ENCODE peak calls at places on chromosomes 6 and 20, in six cellular contexts. One of them, this sample, is unnamed.
A peak's percentile ranks its signal among the peaks of the same experiment; 100 is the strongest.

GRCh38 chr20:57195023-57195758 is 71.2 kb downstream of the BMP7 start:
- DNase-seq in activated gamma-delta T cell treated with Interleukin-2 at 50 U/mL for 16 hours: no peak
- DNase-seq in activated CD8-positive, alpha-beta memory T cell treated with anti-CD3 and anti-CD28 coated beads, Interleukin-2, amount 10 ng/mL, durations not matched to agents 7 days and 5 days: no peak
- DNase-seq in NCI-H2081 treated with DMSO at 0.1 percent for 48 hours: no peak
- DNase-seq in renal cortical epithelial cell: no peak
- DNase-seq in hypothalamus: no peak
- DNase-seq in this sample: no peak

GRCh38 chr20:58706975-58707681 is 14.5 kb downstream of the NPEPL1 start:
- DNase-seq in activated gamma-delta T cell treated with Interleukin-2 at 50 U/mL for 16 hours: no peak
- DNase-seq in renal cortical epithelial cell: no peak
- DNase-seq in NCI-H2081 treated with DMSO at 0.1 percent for 48 hours: no peak
- DNase-seq in hypothalamus: no peak
- DNase-seq in activated CD8-positive, alpha-beta memory T cell treated with anti-CD3 and anti-CD28 coated beads, Interleukin-2, amount 10 ng/mL, durations not matched to agents 7 days and 5 days: peak; percentile 23
- DNase-seq in this sample: no peak

GRCh38 chr20:47258745-47259695 is 97.5 kb downstream of the ZMYND8 start:
- DNase-seq in renal cortical epithelial cell: peak; percentile 86
- DNase-seq in activated CD8-positive, alpha-beta memory T cell treated with anti-CD3 and anti-CD28 coated beads, Interleukin-2, amount 10 ng/mL, durations not matched to agents 7 days and 5 days: no peak
- DNase-seq in hypothalamus: no peak
- DNase-seq in activated gamma-delta T cell treated with Interleukin-2 at 50 U/mL for 16 hours: no peak
- DNase-seq in NCI-H2081 treated with DMSO at 0.1 percent for 48 hours: no peak
- DNase-seq in this sample: no peak

GRCh38 chr20:2768632-2769015 is 31.8 kb downstream of the CPXM1 start:
- DNase-seq in hypothalamus: no peak
- DNase-seq in activated CD8-positive, alpha-beta memory T cell treated with anti-CD3 and anti-CD28 coated beads, Interleukin-2, amount 10 ng/mL, durations not matched to agents 7 days and 5 days: no peak
- DNase-seq in NCI-H2081 treated with DMSO at 0.1 percent for 48 hours: no peak
- DNase-seq in activated gamma-delta T cell treated with Interleukin-2 at 50 U/mL for 16 hours: no peak
- DNase-seq in renal cortical epithelial cell: no peak
- DNase-seq in this sample: no peak

GRCh38 chr6:24951831-24952299 is 16.1 kb upstream of the RIPOR2 start:
- DNase-seq in NCI-H2081 treated with DMSO at 0.1 percent for 48 hours: no peak
- DNase-seq in activated gamma-delta T cell treated with Interleukin-2 at 50 U/mL for 16 hours: peak; percentile 56
- DNase-seq in hypothalamus: no peak
- DNase-seq in activated CD8-positive, alpha-beta memory T cell treated with anti-CD3 and anti-CD28 coated beads, Interleukin-2, amount 10 ng/mL, durations not matched to agents 7 days and 5 days: peak; percentile 76
- DNase-seq in renal cortical epithelial cell: no peak
- DNase-seq in this sample: no peak

GRCh38 chr20:60219984-60220540 is 261.8 kb downstream of the CDH26 start:
- DNase-seq in NCI-H2081 treated with DMSO at 0.1 percent for 48 hours: no peak
- DNase-seq in activated CD8-positive, alpha-beta memory T cell treated with anti-CD3 and anti-CD28 coated beads, Interleukin-2, amount 10 ng/mL, durations not matched to agents 7 days and 5 days: no peak
- DNase-seq in hypothalamus: no peak
- DNase-seq in renal cortical epithelial cell: no peak
- DNase-seq in activated gamma-delta T cell treated with Interleukin-2 at 50 U/mL for 16 hours: no peak
- DNase-seq in this sample: no peak

GRCh38 chr20:10741060-10741459 is 67.3 kb upstream of the JAG1 start:
- DNase-seq in activated CD8-positive, alpha-beta memory T cell treated with anti-CD3 and anti-CD28 coated beads, Interleukin-2, amount 10 ng/mL, durations not matched to agents 7 days and 5 days: no peak
- DNase-seq in hypothalamus: no peak
- DNase-seq in NCI-H2081 treated with DMSO at 0.1 percent for 48 hours: no peak
- DNase-seq in renal cortical epithelial cell: no peak
- DNase-seq in activated gamma-delta T cell treated with Interleukin-2 at 50 U/mL for 16 hours: no peak
- DNase-seq in this sample: no peak

GRCh38 chr20:31449511-31450128 is 9.2 kb downstream of the DEFB123 start:
- DNase-seq in hypothalamus: no peak
- DNase-seq in NCI-H2081 treated with DMSO at 0.1 percent for 48 hours: no peak
- DNase-seq in activated gamma-delta T cell treated with Interleukin-2 at 50 U/mL for 16 hours: no peak
- DNase-seq in renal cortical epithelial cell: no peak
- DNase-seq in activated CD8-positive, alpha-beta memory T cell treated with anti-CD3 and anti-CD28 coated beads, Interleukin-2, amount 10 ng/mL, durations not matched to agents 7 days and 5 days: no peak
- DNase-seq in this sample: no peak

GRCh38 chr6:36755435-36756348 is 58.1 kb downstream of the RAB44 start:
- DNase-seq in hypothalamus: no peak
- DNase-seq in NCI-H2081 treated with DMSO at 0.1 percent for 48 hours: no peak
- DNase-seq in activated gamma-delta T cell treated with Interleukin-2 at 50 U/mL for 16 hours: peak; percentile 55
- DNase-seq in activated CD8-positive, alpha-beta memory T cell treated with anti-CD3 and anti-CD28 coated beads, Interleukin-2, amount 10 ng/mL, durations not matched to agents 7 days and 5 days: peak; percentile 83
- DNase-seq in renal cortical epithelial cell: peak; percentile 25
- DNase-seq in this sample: no peak

GRCh38 chr20:43458422-43458924 is 777 bp downstream of the SRSF6 start:
- DNase-seq in NCI-H2081 treated with DMSO at 0.1 percent for 48 hours: no peak
- DNase-seq in hypothalamus: no peak
- DNase-seq in renal cortical epithelial cell: no peak
- DNase-seq in activated CD8-positive, alpha-beta memory T cell treated with anti-CD3 and anti-CD28 coated beads, Interleukin-2, amount 10 ng/mL, durations not matched to agents 7 days and 5 days: no peak
- DNase-seq in activated gamma-delta T cell treated with Interleukin-2 at 50 U/mL for 16 hours: no peak
- DNase-seq in this sample: no peak

GRCh38 chr20:18904624-18905023 is 91.0 kb downstream of the SCP2D1 start:
- DNase-seq in renal cortical epithelial cell: no peak
- DNase-seq in activated gamma-delta T cell treated with Interleukin-2 at 50 U/mL for 16 hours: no peak
- DNase-seq in NCI-H2081 treated with DMSO at 0.1 percent for 48 hours: no peak
- DNase-seq in hypothalamus: no peak
- DNase-seq in activated CD8-positive, alpha-beta memory T cell treated with anti-CD3 and anti-CD28 coated beads, Interleukin-2, amount 10 ng/mL, durations not matched to agents 7 days and 5 days: no peak
- DNase-seq in this sample: no peak

GRCh38 chr6:91304506-91304905 is 717.6 kb upstream of the MAP3K7 start:
- DNase-seq in NCI-H2081 treated with DMSO at 0.1 percent for 48 hours: no peak
- DNase-seq in activated gamma-delta T cell treated with Interleukin-2 at 50 U/mL for 16 hours: no peak
- DNase-seq in activated CD8-positive, alpha-beta memory T cell treated with anti-CD3 and anti-CD28 coated beads, Interleukin-2, amount 10 ng/mL, durations not matched to agents 7 days and 5 days: no peak
- DNase-seq in renal cortical epithelial cell: peak; percentile 65
- DNase-seq in hypothalamus: no peak
- DNase-seq in this sample: no peak

GRCh38 chr20:47775039-47775438 is 10.2 kb downstream of the SULF2 start:
- DNase-seq in NCI-H2081 treated with DMSO at 0.1 percent for 48 hours: no peak
- DNase-seq in activated gamma-delta T cell treated with Interleukin-2 at 50 U/mL for 16 hours: no peak
- DNase-seq in renal cortical epithelial cell: no peak
- DNase-seq in activated CD8-positive, alpha-beta memory T cell treated with anti-CD3 and anti-CD28 coated beads, Interleukin-2, amount 10 ng/mL, durations not matched to agents 7 days and 5 days: no peak
- DNase-seq in hypothalamus: no peak
- DNase-seq in this sample: no peak

GRCh38 chr6:126527016-126527606 is 187.2 kb downstream of the CENPW start:
- DNase-seq in NCI-H2081 treated with DMSO at 0.1 percent for 48 hours: no peak
- DNase-seq in hypothalamus: no peak
- DNase-seq in renal cortical epithelial cell: no peak
- DNase-seq in activated gamma-delta T cell treated with Interleukin-2 at 50 U/mL for 16 hours: no peak
- DNase-seq in activated CD8-positive, alpha-beta memory T cell treated with anti-CD3 and anti-CD28 coated beads, Interleukin-2, amount 10 ng/mL, durations not matched to agents 7 days and 5 days: no peak
- DNase-seq in this sample: no peak

GRCh38 chr6:26216015-26216885 is 129.0 kb downstream of the HFE start:
- DNase-seq in activated CD8-positive, alpha-beta memory T cell treated with anti-CD3 and anti-CD28 coated beads, Interleukin-2, amount 10 ng/mL, durations not matched to agents 7 days and 5 days: peak; percentile 93
- DNase-seq in NCI-H2081 treated with DMSO at 0.1 percent for 48 hours: peak; percentile 79
- DNase-seq in activated gamma-delta T cell treated with Interleukin-2 at 50 U/mL for 16 hours: peak; percentile 75
- DNase-seq in renal cortical epithelial cell: peak; percentile 100
- DNase-seq in hypothalamus: peak; percentile 35
- DNase-seq in this sample: peak; percentile 96

GRCh38 chr6:24672573-24673182 is 5.8 kb downstream of the ACOT13 start:
- DNase-seq in NCI-H2081 treated with DMSO at 0.1 percent for 48 hours: no peak
- DNase-seq in activated CD8-positive, alpha-beta memory T cell treated with anti-CD3 and anti-CD28 coated beads, Interleukin-2, amount 10 ng/mL, durations not matched to agents 7 days and 5 days: no peak
- DNase-seq in hypothalamus: no peak
- DNase-seq in renal cortical epithelial cell: no peak
- DNase-seq in activated gamma-delta T cell treated with Interleukin-2 at 50 U/mL for 16 hours: no peak
- DNase-seq in this sample: no peak

GRCh38 chr6:135919026-135919425 is 67.5 kb downstream of the PDE7B start:
- DNase-seq in renal cortical epithelial cell: no peak
- DNase-seq in NCI-H2081 treated with DMSO at 0.1 percent for 48 hours: no peak
- DNase-seq in hypothalamus: no peak
- DNase-seq in activated CD8-positive, alpha-beta memory T cell treated with anti-CD3 and anti-CD28 coated beads, Interleukin-2, amount 10 ng/mL, durations not matched to agents 7 days and 5 days: no peak
- DNase-seq in activated gamma-delta T cell treated with Interleukin-2 at 50 U/mL for 16 hours: no peak
- DNase-seq in this sample: no peak

GRCh38 chr20:47490795-47491194 is 10.9 kb upstream of the NCOA3 start:
- DNase-seq in activated gamma-delta T cell treated with Interleukin-2 at 50 U/mL for 16 hours: no peak
- DNase-seq in NCI-H2081 treated with DMSO at 0.1 percent for 48 hours: no peak
- DNase-seq in renal cortical epithelial cell: no peak
- DNase-seq in activated CD8-positive, alpha-beta memory T cell treated with anti-CD3 and anti-CD28 coated beads, Interleukin-2, amount 10 ng/mL, durations not matched to agents 7 days and 5 days: no peak
- DNase-seq in hypothalamus: no peak
- DNase-seq in this sample: no peak

GRCh38 chr20:47981242-47981641 is 196.0 kb upstream of the SULF2 start:
- DNase-seq in NCI-H2081 treated with DMSO at 0.1 percent for 48 hours: no peak
- DNase-seq in renal cortical epithelial cell: no peak
- DNase-seq in activated CD8-positive, alpha-beta memory T cell treated with anti-CD3 and anti-CD28 coated beads, Interleukin-2, amount 10 ng/mL, durations not matched to agents 7 days and 5 days: no peak
- DNase-seq in hypothalamus: no peak
- DNase-seq in activated gamma-delta T cell treated with Interleukin-2 at 50 U/mL for 16 hours: no peak
- DNase-seq in this sample: no peak

GRCh38 chr6:1527098-1527497 is 82.6 kb upstream of the FOXC1 start:
- DNase-seq in renal cortical epithelial cell: peak; percentile 54
- DNase-seq in activated CD8-positive, alpha-beta memory T cell treated with anti-CD3 and anti-CD28 coated beads, Interleukin-2, amount 10 ng/mL, durations not matched to agents 7 days and 5 days: peak; percentile 56
- DNase-seq in activated gamma-delta T cell treated with Interleukin-2 at 50 U/mL for 16 hours: no peak
- DNase-seq in NCI-H2081 treated with DMSO at 0.1 percent for 48 hours: no peak
- DNase-seq in hypothalamus: peak; percentile 55
- DNase-seq in this sample: no peak

GRCh38 chr6:92174398-92175073 is 1244.8 kb downstream of the EPHA7 start:
- DNase-seq in renal cortical epithelial cell: peak; percentile 3
- DNase-seq in activated gamma-delta T cell treated with Interleukin-2 at 50 U/mL for 16 hours: no peak
- DNase-seq in hypothalamus: no peak
- DNase-seq in activated CD8-positive, alpha-beta memory T cell treated with anti-CD3 and anti-CD28 coated beads, Interleukin-2, amount 10 ng/mL, durations not matched to agents 7 days and 5 days: no peak
- DNase-seq in NCI-H2081 treated with DMSO at 0.1 percent for 48 hours: no peak
- DNase-seq in this sample: no peak